ENCODE peak calls at places on chromosomes 7 and 10, in seven cellular contexts. One of them, this sample, is unnamed.

GRCh38 chr7:75955293-75955938 is 39.0 kb downstream of the TMEM120A start:
- DNase-seq in fibroblast of lung: no peak
- DNase-seq in body of pancreas: no peak
- DNase-seq in Peyer's patch: no peak
- DNase-seq in NB4: no peak
- DNase-seq in lower leg skin: no peak
- DNase-seq in GM12864: no peak
- DNase-seq in this sample: no peak

GRCh38 chr7:29249860-29250259 is 55.3 kb downstream of the CHN2 start:
- DNase-seq in fibroblast of lung: no peak
- DNase-seq in GM12864: no peak
- DNase-seq in lower leg skin: no peak
- DNase-seq in Peyer's patch: no peak
- DNase-seq in body of pancreas: no peak
- DNase-seq in NB4: no peak
- DNase-seq in this sample: no peak

GRCh38 chr10:1040133-1040532 is 8.8 kb downstream of the IDI1 start:
- DNase-seq in body of pancreas: no peak
- DNase-seq in fibroblast of lung: no peak
- DNase-seq in lower leg skin: no peak
- DNase-seq in GM12864: no peak
- DNase-seq in NB4: no peak
- DNase-seq in Peyer's patch: no peak
- DNase-seq in this sample: no peak

GRCh38 chr7:140036224-140036651 is 26.5 kb downstream of the PARP12 start:
- DNase-seq in Peyer's patch: no peak
- DNase-seq in GM12864: no peak
- DNase-seq in NB4: peak
- DNase-seq in body of pancreas: no peak
- DNase-seq in lower leg skin: no peak
- DNase-seq in fibroblast of lung: no peak
- DNase-seq in this sample: no peak

GRCh38 chr7:93212881-93213280 is 13.4 kb downstream of the HEPACAM2 start:
- DNase-seq in NB4: no peak
- DNase-seq in body of pancreas: no peak
- DNase-seq in GM12864: no peak
- DNase-seq in fibroblast of lung: no peak
- DNase-seq in lower leg skin: no peak
- DNase-seq in Peyer's patch: no peak
- DNase-seq in this sample: no peak

GRCh38 chr7:92645531-92646061 is 55.4 kb upstream of the FAM133B start:
- DNase-seq in GM12864: no peak
- DNase-seq in lower leg skin: no peak
- DNase-seq in body of pancreas: no peak
- DNase-seq in NB4: peak
- DNase-seq in fibroblast of lung: no peak
- DNase-seq in Peyer's patch: peak
- DNase-seq in this sample: peak

GRCh38 chr7:24926623-24927539 is 53.1 kb downstream of the OSBPL3 start:
- DNase-seq in Peyer's patch: no peak
- DNase-seq in lower leg skin: no peak
- DNase-seq in fibroblast of lung: no peak
- DNase-seq in GM12864: no peak
- DNase-seq in body of pancreas: no peak
- DNase-seq in NB4: no peak
- DNase-seq in this sample: no peak

GRCh38 chr7:64656489-64656888 is 9.4 kb upstream of the ZNF107 start:
- DNase-seq in NB4: no peak
- DNase-seq in Peyer's patch: no peak
- DNase-seq in body of pancreas: no peak
- DNase-seq in fibroblast of lung: no peak
- DNase-seq in GM12864: no peak
- DNase-seq in lower leg skin: no peak
- DNase-seq in this sample: no peak

GRCh38 chr10:10591682-10592412 is 425.8 kb upstream of the CELF2 start:
- DNase-seq in body of pancreas: no peak
- DNase-seq in NB4: no peak
- DNase-seq in lower leg skin: peak
- DNase-seq in GM12864: no peak
- DNase-seq in fibroblast of lung: peak
- DNase-seq in Peyer's patch: no peak
- DNase-seq in this sample: no peak

GRCh38 chr7:91892821-91893340 is 12.4 kb upstream of the MTERF1 start:
- DNase-seq in lower leg skin: no peak
- DNase-seq in NB4: no peak
- DNase-seq in GM12864: no peak
- DNase-seq in body of pancreas: no peak
- DNase-seq in Peyer's patch: no peak
- DNase-seq in fibroblast of lung: no peak
- DNase-seq in this sample: peak

GRCh38 chr10:43137971-43138756 is at the start of gene CSGALNACT2:
- DNase-seq in body of pancreas: peak
- DNase-seq in GM12864: peak
- DNase-seq in lower leg skin: peak
- DNase-seq in fibroblast of lung: peak
- DNase-seq in Peyer's patch: peak
- DNase-seq in NB4: peak
- DNase-seq in this sample: peak

GRCh38 chr7:4631664-4632171 is 50.4 kb upstream of the FOXK1 start:
- DNase-seq in lower leg skin: peak
- DNase-seq in NB4: peak
- DNase-seq in Peyer's patch: peak
- DNase-seq in fibroblast of lung: peak
- DNase-seq in GM12864: no peak
- DNase-seq in body of pancreas: peak
- DNase-seq in this sample: peak

GRCh38 chr7:142057101-142057500 is 54.4 kb upstream of the MGAM2 start:
- DNase-seq in NB4: no peak
- DNase-seq in fibroblast of lung: no peak
- DNase-seq in GM12864: no peak
- DNase-seq in Peyer's patch: no peak
- DNase-seq in lower leg skin: no peak
- DNase-seq in body of pancreas: no peak
- DNase-seq in this sample: no peak

GRCh38 chr7:43649755-43650274 is 66.9 kb downstream of the STK17A start:
- DNase-seq in NB4: peak
- DNase-seq in lower leg skin: no peak
- DNase-seq in body of pancreas: no peak
- DNase-seq in Peyer's patch: peak
- DNase-seq in fibroblast of lung: no peak
- DNase-seq in GM12864: peak
- DNase-seq in this sample: no peak

GRCh38 chr7:1233328-1234048 is 816 bp downstream of the UNCX start:
- DNase-seq in NB4: peak
- DNase-seq in lower leg skin: no peak
- DNase-seq in GM12864: no peak
- DNase-seq in body of pancreas: no peak
- DNase-seq in fibroblast of lung: no peak
- DNase-seq in Peyer's patch: no peak
- DNase-seq in this sample: no peak

GRCh38 chr10:72337039-72337629 is 17.6 kb downstream of the DNAJB12 start:
- DNase-seq in GM12864: no peak
- DNase-seq in NB4: peak
- DNase-seq in fibroblast of lung: peak
- DNase-seq in body of pancreas: peak
- DNase-seq in Peyer's patch: peak
- DNase-seq in lower leg skin: peak
- DNase-seq in this sample: peak

DNA sequence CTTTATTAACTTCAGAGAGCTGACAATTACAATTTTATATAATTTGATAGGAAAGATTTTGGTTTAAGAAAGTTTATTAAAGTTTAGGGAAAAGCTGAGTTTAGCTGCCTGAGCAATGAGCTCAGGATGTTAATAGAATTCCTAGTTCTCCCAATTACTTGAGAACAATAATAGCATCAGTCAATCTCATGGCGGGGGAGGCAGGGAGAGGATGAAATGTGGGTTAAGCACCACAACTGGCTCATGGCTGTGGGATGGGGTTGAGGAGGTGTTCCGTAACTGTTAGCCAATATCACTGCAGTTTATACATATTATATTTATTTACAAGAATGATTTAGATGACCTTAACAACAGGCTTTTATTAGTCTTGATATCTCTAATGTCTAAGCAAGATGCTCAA is 266.9 kb upstream of the IMMP2L start:
- DNase-seq in fibroblast of lung: no peak
- DNase-seq in GM12864: no peak
- DNase-seq in lower leg skin: no peak
- DNase-seq in body of pancreas: no peak
- DNase-seq in Peyer's patch: no peak
- DNase-seq in NB4: no peak
- DNase-seq in this sample: no peak
- H3K4me3 ChIP-seq in fibroblast of lung: no peak
- H3K4me3 ChIP-seq in GM12864: no peak
- H3K4me3 ChIP-seq in lower leg skin: no peak
- H3K4me3 ChIP-seq in body of pancreas: no peak
- H3K4me3 ChIP-seq in Peyer's patch: no peak
- H3K4me3 ChIP-seq in NB4: no peak
- H3K4me3 ChIP-seq in this sample: no peak

DNA sequence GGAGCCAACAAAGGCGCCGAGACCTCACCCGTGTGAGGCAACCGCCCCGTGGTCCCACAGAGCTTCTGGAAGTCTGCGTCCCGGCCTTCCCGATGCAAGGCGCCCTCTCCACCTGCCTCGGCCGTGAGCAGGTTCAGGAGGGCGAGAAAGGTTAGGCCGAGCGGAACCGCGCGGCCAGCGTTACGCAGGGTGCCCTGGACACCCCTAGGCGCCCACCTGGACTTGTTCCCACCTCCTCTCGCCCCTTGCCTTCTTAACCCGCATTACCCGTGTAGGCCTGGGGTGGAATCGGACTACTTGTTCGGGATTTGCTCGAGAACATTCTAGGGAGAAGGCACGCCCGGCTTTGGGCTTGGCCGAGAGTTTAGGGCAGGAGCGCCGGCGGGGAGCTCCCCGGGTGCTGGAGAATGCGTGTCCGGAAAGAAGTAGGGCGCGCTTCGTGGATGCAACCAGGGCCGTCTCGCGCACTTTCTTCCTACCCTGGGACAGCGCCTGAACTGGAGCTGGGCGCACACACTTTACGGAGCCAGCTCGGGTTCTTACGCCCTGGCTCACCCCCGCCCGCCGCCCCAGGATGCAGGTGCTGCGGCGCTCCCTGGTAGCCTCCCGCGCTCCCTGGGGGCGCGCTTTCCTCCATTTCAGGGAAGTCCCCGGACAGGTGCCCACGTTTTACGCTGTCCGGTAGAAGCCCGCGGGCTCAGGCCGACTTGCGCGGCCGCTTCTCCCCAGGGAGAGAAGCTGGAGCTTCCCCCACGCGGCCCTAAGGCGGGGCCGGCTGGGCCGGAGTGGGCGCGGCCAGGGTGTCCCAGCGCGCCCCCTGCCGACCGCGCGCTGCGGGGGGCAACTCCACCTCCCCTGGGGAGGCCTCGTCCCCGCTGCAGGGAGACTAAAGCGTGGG is 74.5 kb downstream of the INSIG1 start:
- DNase-seq in GM12864: no peak
- DNase-seq in Peyer's patch: no peak
- DNase-seq in fibroblast of lung: no peak
- DNase-seq in NB4: peak
- DNase-seq in body of pancreas: peak
- DNase-seq in lower leg skin: no peak
- DNase-seq in this sample: peak
- H3K4me3 ChIP-seq in GM12864: no peak
- H3K4me3 ChIP-seq in Peyer's patch: no peak
- H3K4me3 ChIP-seq in fibroblast of lung: no peak
- H3K4me3 ChIP-seq in NB4: peak
- H3K4me3 ChIP-seq in body of pancreas: no peak
- H3K4me3 ChIP-seq in lower leg skin: no peak
- H3K4me3 ChIP-seq in this sample: no peak

DNA sequence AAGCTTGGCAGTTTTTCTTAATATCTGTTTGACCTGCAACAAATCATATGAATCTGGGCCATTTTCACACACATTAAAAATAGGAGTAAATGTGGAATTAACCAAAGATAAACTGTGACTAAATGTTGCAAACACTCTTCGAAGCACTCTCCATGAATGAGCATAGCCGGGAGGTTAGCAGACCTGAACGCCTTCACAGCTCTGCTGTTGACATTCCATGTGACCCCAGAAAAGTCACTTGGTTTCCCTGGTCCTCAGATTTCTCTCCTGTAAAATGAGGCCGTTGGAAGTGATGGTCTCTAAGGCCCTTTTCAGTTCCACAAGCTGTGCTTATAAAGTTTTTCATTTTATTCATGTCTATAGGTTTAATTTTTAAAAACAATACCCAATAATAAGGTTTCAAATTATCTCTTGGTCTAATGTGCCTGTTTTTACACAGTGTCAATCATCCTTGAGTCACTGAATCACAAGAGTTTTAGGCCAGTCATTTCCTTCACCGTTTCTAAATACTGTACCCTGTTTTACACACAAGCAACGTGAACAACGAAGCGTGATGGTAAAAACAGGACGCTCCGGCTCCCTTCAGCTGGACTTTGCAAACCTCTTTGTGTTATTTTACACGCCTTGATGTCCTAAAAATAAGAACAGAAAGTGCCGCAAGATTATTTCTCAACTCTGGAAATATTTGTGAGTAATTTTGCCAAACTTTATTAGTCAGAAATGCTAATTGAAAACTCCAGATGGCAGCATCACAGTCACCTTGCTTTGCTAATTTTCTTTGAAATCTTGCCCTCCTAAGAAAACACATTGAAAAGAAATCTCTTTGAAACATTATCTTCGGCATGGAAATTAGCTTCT is 38.6 kb upstream of the MET start:
- DNase-seq in fibroblast of lung: peak
- DNase-seq in GM12864: peak
- DNase-seq in Peyer's patch: no peak
- DNase-seq in NB4: peak
- DNase-seq in body of pancreas: peak
- DNase-seq in lower leg skin: peak
- DNase-seq in this sample: no peak
- H3K4me3 ChIP-seq in fibroblast of lung: no peak
- H3K4me3 ChIP-seq in GM12864: no peak
- H3K4me3 ChIP-seq in Peyer's patch: no peak
- H3K4me3 ChIP-seq in NB4: no peak
- H3K4me3 ChIP-seq in body of pancreas: no peak
- H3K4me3 ChIP-seq in lower leg skin: no peak
- H3K4me3 ChIP-seq in this sample: no peak

GRCh38 chr7:101814081-101814995 is 3.1 kb upstream of the CUX1 start:
- DNase-seq in NB4: peak
- DNase-seq in GM12864: no peak
- DNase-seq in Peyer's patch: peak
- DNase-seq in fibroblast of lung: peak
- DNase-seq in body of pancreas: peak
- DNase-seq in lower leg skin: no peak
- DNase-seq in this sample: peak

GRCh38 chr7:101814996-101815825 is 2.2 kb upstream of the CUX1 start:
- DNase-seq in lower leg skin: no peak
- DNase-seq in body of pancreas: peak
- DNase-seq in fibroblast of lung: peak
- DNase-seq in Peyer's patch: peak
- DNase-seq in NB4: peak
- DNase-seq in GM12864: no peak
- DNase-seq in this sample: peak

GRCh38 chr7:101817031-101817929 is at the start of gene CUX1:
- DNase-seq in fibroblast of lung: no peak
- DNase-seq in lower leg skin: no peak
- DNase-seq in NB4: peak
- DNase-seq in GM12864: no peak
- DNase-seq in Peyer's patch: peak
- DNase-seq in body of pancreas: peak
- DNase-seq in this sample: peak

GRCh38 chr7:101816499-101817030 is 861 bp upstream of the CUX1 start:
- DNase-seq in GM12864: no peak
- DNase-seq in lower leg skin: no peak
- DNase-seq in NB4: peak
- DNase-seq in Peyer's patch: peak
- DNase-seq in fibroblast of lung: peak
- DNase-seq in body of pancreas: peak
- DNase-seq in this sample: peak

GRCh38 chr7:101815826-101816488 is 1.5 kb upstream of the CUX1 start:
- DNase-seq in fibroblast of lung: peak
- DNase-seq in Peyer's patch: peak
- DNase-seq in lower leg skin: peak
- DNase-seq in body of pancreas: peak
- DNase-seq in GM12864: peak
- DNase-seq in NB4: peak
- DNase-seq in this sample: peak
- H3K4me3 ChIP-seq in fibroblast of lung: peak
- H3K4me3 ChIP-seq in Peyer's patch: peak
- H3K4me3 ChIP-seq in lower leg skin: peak
- H3K4me3 ChIP-seq in body of pancreas: no peak
- H3K4me3 ChIP-seq in GM12864: peak
- H3K4me3 ChIP-seq in NB4: peak
- H3K4me3 ChIP-seq in this sample: peak